ENCODE peak calls at places on chromosomes 13 and 19, in eight cellular contexts. Q, H, P, X, U, V, A and T are unnamed samples.
A peak's percentile ranks its signal among the peaks of the same experiment; 100 is the strongest.

GRCh38 chr19:1168562-1168873 is 5.5 kb downstream of the SBNO2 start:
- DNase-seq in P (no peak), A (no peak), U (no peak), H (no peak), Q (no peak), V (no peak), X (no peak), T (no peak)

GRCh38 chr13:110097013-110097412 is 209.9 kb downstream of the COL4A1 start:
- DNase-seq in A (no peak), H (no peak), V (no peak), P (no peak), X (no peak), Q (peak; percentile 49), U (no peak), T (no peak)

GRCh38 chr13:31947506-31947905 is 84.1 kb upstream of the FRY start:
- DNase-seq in V (no peak), U (no peak), A (no peak), H (no peak), P (no peak), Q (no peak), X (no peak), T (no peak)

GRCh38 chr19:3175761-3176714 is 2.5 kb upstream of the S1PR4 start:
- DNase-seq in A (peak; percentile 93), V (no peak), Q (peak; percentile 65), X (peak; percentile 90), U (peak; percentile 87), H (peak; percentile 96), P (no peak), T (no peak)

GRCh38 chr19:3403489-3404323 is 37.3 kb downstream of the NFIC start:
- DNase-seq in X (peak; percentile 91), V (no peak), H (peak; percentile 11), U (peak; percentile 80), P (peak; percentile 98), A (peak; percentile 90), Q (peak; percentile 97), T (no peak)

GRCh38 chr13:95155093-95155492 is 146.2 kb downstream of the ABCC4 start:
- DNase-seq in Q (no peak), H (no peak), V (no peak), X (no peak), P (no peak), A (no peak), U (no peak), T (no peak)

GRCh38 chr13:26095338-26095737 is 43.5 kb upstream of the SHISA2 start:
- DNase-seq in H (no peak), A (no peak), X (no peak), Q (no peak), P (no peak), V (no peak), U (no peak), T (no peak)

GRCh38 chr13:26941345-26942174 is 181.0 kb upstream of the GPR12 start:
- DNase-seq in X (no peak), H (peak; percentile 56), P (peak; percentile 66), V (no peak), A (no peak), Q (peak; percentile 91), U (no peak), T (no peak)

GRCh38 chr13:113060557-113061270 is 44.9 kb upstream of the F7 start:
- DNase-seq in H (no peak), Q (no peak), P (no peak), A (peak; percentile 39), X (no peak), V (no peak), U (no peak), T (no peak)

GRCh38 chr13:75803982-75804381 is 167.9 kb downstream of the LMO7 start:
- DNase-seq in A (no peak), P (peak; percentile 9), V (no peak), X (no peak), H (no peak), U (no peak), Q (no peak), T (no peak)

GRCh38 chr19:45136507-45137178 is 24.1 kb downstream of the NKPD1 start:
- DNase-seq in X (no peak), H (no peak), P (no peak), A (no peak), U (no peak), V (no peak), Q (no peak), T (no peak)

GRCh38 chr19:31100945-31101344 is 248.3 kb downstream of the TSHZ3 start:
- DNase-seq in H (no peak), P (no peak), A (no peak), U (no peak), V (no peak), X (no peak), Q (no peak), T (no peak)

GRCh38 chr13:40706439-40706838 is 40.0 kb upstream of the FOXO1 start:
- DNase-seq in U (no peak), P (no peak), V (no peak), Q (no peak), A (no peak), H (no peak), X (no peak), T (no peak)
- H3K9me3 ChIP-seq in U (peaks cover 29% of the 10 kb centered on the region), P (no peaks in the 10 kb centered on the region), V (peaks cover 3% of the 10 kb centered on the region), Q (no peaks in the 10 kb centered on the region), A (peaks cover 31% of the 10 kb centered on the region), H (no peaks in the 10 kb centered on the region), X (peaks cover 61% of the 10 kb centered on the region), T (no peaks in the 10 kb centered on the region)

DNA sequence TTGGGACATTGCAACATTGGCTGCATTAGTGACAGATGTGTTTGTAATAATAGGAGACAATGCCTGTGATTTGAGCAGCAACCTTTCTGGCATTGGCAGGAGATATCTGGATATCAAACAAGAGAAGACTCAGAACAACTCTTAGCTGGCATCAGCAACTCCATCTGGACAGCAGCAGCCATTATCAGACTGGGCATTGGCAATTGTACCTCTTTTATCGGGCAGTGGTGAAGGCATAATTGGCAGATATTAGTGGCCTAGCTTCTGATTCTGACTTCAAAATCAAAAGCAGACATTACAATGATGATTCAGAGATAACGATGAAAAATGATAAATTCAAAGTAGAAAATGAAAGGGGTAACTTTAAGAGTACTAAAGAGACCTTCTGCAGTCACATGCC is 1193.7 kb downstream of the EFNB2 start:
- DNase-seq in U (no peak), H (no peak), V (no peak), X (no peak), Q (no peak), A (no peak), P (no peak), T (no peak)
- H3K9me3 ChIP-seq in U (no peaks in the 10 kb centered on the region), H (no peaks in the 10 kb centered on the region), V (no peaks in the 10 kb centered on the region), X (no peaks in the 10 kb centered on the region), Q (no peaks in the 10 kb centered on the region), A (no peaks in the 10 kb centered on the region), P (no peaks in the 10 kb centered on the region), T (no peaks in the 10 kb centered on the region)

GRCh38 chr19:9847087-9847671 is 12.1 kb downstream of the PIN1 start:
- DNase-seq in P (peak; percentile 92), U (peak; percentile 28), X (peak; percentile 34), H (peak; percentile 71), A (no peak), Q (peak; percentile 97), V (peak; percentile 66), T (no peak)

GRCh38 chr19:9848060-9848459 is 12.9 kb downstream of the PIN1 start:
- DNase-seq in H (no peak), U (no peak), A (no peak), Q (no peak), V (no peak), P (no peak), X (no peak), T (no peak)

GRCh38 chr19:9848761-9849160 is 13.6 kb downstream of the PIN1 start:
- DNase-seq in X (no peak), Q (no peak), P (no peak), A (no peak), V (no peak), H (no peak), U (no peak), T (no peak)

GRCh38 chr19:9849786-9850185 is 14.7 kb downstream of the PIN1 start:
- DNase-seq in U (no peak), A (no peak), Q (no peak), P (no peak), X (no peak), H (no peak), V (no peak), T (no peak)

GRCh38 chr19:9850235-9850959 is 15.3 kb downstream of the PIN1 start:
- DNase-seq in U (no peak), X (no peak), P (no peak), V (no peak), Q (no peak), A (no peak), H (no peak), T (no peak)
- H3K9me3 ChIP-seq in U (no peaks in the 10 kb centered on the region), X (no peaks in the 10 kb centered on the region), P (no peaks in the 10 kb centered on the region), V (no peaks in the 10 kb centered on the region), Q (no peaks in the 10 kb centered on the region), A (no peaks in the 10 kb centered on the region), H (no peaks in the 10 kb centered on the region), T (no peaks in the 10 kb centered on the region)

DNA sequence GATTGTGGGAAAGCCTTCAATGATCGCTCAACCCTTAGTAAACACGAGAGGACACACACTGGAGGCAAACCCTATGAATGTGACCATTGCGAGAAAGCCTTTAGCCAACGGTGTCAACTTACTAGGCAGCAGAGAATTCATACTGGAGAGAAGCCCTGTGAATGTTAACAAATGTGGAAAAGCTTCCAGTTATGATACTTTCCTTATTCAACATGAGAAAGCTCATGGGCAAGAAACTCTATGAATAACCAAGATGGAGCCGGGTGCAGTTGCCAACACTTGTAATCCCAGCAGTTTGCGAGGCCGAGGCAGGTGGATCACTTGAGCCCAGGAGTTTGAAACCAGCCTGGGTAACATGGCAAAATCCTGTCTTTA is 15.8 kb upstream of the ZNF8 start:
- DNase-seq in U (no peak), A (no peak), H (no peak), X (no peak), V (no peak), P (no peak), Q (no peak), T (no peak)
- H3K9me3 ChIP-seq in U (peaks cover 100% of the 10 kb centered on the region), A (peaks cover 99% of the 10 kb centered on the region), H (peaks cover 95% of the 10 kb centered on the region), X (peaks cover 100% of the 10 kb centered on the region), V (peaks cover 100% of the 10 kb centered on the region), P (peaks cover 26% of the 10 kb centered on the region), Q (peaks cover 97% of the 10 kb centered on the region), T (peaks cover 64% of the 10 kb centered on the region)

DNA sequence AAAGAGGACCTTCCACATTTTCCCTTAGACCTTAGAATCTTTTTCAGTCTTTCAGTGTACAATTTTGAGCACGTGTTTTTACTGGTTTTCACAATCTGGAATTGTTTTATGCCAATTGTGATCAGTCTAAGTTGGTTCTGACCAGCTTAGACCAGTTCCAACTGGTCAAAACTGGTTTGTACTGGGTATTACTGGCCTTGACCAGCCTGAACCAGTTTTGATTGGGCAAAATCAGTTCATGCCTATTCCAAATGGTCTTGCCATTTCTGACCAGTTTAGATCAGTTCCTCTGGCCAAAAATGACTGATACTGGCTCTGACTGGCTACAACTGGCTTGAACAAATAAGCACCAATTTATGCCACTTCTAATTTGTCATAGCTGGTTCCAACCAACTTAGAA is 36.4 kb downstream of the ZNF585A start:
- DNase-seq in P (no peak), H (no peak), V (no peak), A (no peak), U (no peak), X (no peak), Q (no peak), T (no peak)
- H3K9me3 ChIP-seq in P (peaks cover 1% of the 10 kb centered on the region), H (peaks cover 62% of the 10 kb centered on the region), V (peaks cover 92% of the 10 kb centered on the region), A (peaks cover 95% of the 10 kb centered on the region), U (peaks cover 97% of the 10 kb centered on the region), X (peaks cover 100% of the 10 kb centered on the region), Q (peaks cover 63% of the 10 kb centered on the region), T (peaks cover 43% of the 10 kb centered on the region)

GRCh38 chr19:24004166-24004565 is 82.8 kb upstream of the ZNF254 start:
- DNase-seq in A (no peak), P (no peak), V (no peak), U (no peak), Q (no peak), X (no peak), H (peak; percentile 35), T (no peak)
- H3K9me3 ChIP-seq in A (no peaks in the 10 kb centered on the region), P (no peaks in the 10 kb centered on the region), V (peaks cover 36% of the 10 kb centered on the region), U (no peaks in the 10 kb centered on the region), Q (peaks cover 37% of the 10 kb centered on the region), X (no peaks in the 10 kb centered on the region), H (peaks cover 41% of the 10 kb centered on the region), T (no peaks in the 10 kb centered on the region)

GRCh38 chr13:49226613-49227012 is 6.5 kb downstream of the MLNR start:
- DNase-seq in H (no peak), A (no peak), X (no peak), U (no peak), Q (no peak), V (no peak), P (no peak), T (no peak)
- H3K9me3 ChIP-seq in H (no peaks in the 10 kb centered on the region), A (no peaks in the 10 kb centered on the region), X (no peaks in the 10 kb centered on the region), U (no peaks in the 10 kb centered on the region), Q (peaks cover 9% of the 10 kb centered on the region), V (no peaks in the 10 kb centered on the region), P (no peaks in the 10 kb centered on the region), T (no peaks in the 10 kb centered on the region)